ENCODE peak calls at places on chromosome 22, in four cellular contexts. K is K562, X is HepG2, H is GM12878. C is an unnamed sample.

GRCh38 chr22:33757443-33758124 is 162.7 kb downstream of the LARGE1 start:
- DNase-seq in X (peak; percentile 12), K (no peak), H (no peak), C (no peak)

GRCh38 chr22:37775785-37776638 is 31.7 kb upstream of the GCAT start:
- DNase-seq in K (no peak), H (no peak), X (no peak), C (no peak)

GRCh38 chr22:45331486-45331885 is 21.8 kb downstream of the FAM118A start:
- DNase-seq in K (no peak), H (no peak), X (no peak), C (no peak)

GRCh38 chr22:47012589-47013365 is 250.3 kb downstream of the TBC1D22A start:
- DNase-seq in X (peak; percentile 15), H (no peak), K (peak; percentile 16), C (no peak)

GRCh38 chr22:46504586-46504985 is 32.8 kb downstream of the CELSR1 start:
- DNase-seq in H (no peak), X (no peak), K (no peak), C (no peak)

GRCh38 chr22:37951305-37951704 is 2.1 kb downstream of the C22orf23 start:
- DNase-seq in H (no peak), X (peak; percentile 47), K (peak; percentile 32), C (peak; percentile 10)

GRCh38 chr22:50027639-50028537 is 15.3 kb upstream of the IL17REL start:
- DNase-seq in X (no peak), K (no peak), H (no peak), C (peak; percentile 61)

GRCh38 chr22:46183733-46184132 is 33.4 kb downstream of the PPARA start:
- DNase-seq in H (no peak), K (no peak), X (no peak), C (no peak)

GRCh38 chr22:26564672-26565071 is 25.3 kb downstream of the TPST2 start:
- DNase-seq in X (no peak), K (no peak), H (no peak), C (no peak)

GRCh38 chr22:27804683-27805297 is 3.2 kb upstream of the MN1 start:
- DNase-seq in H (no peak), X (peak; percentile 44), K (peak; percentile 67), C (peak; percentile 59)

GRCh38 chr22:36471341-36471821 is 10.1 kb downstream of the TXN2 start:
- DNase-seq in X (no peak), K (no peak), H (no peak), C (no peak)

GRCh38 chr22:40463017-40463631 is 92.7 kb downstream of the SGSM3 start:
- DNase-seq in H (peak; percentile 33), X (no peak), K (peak; percentile 28), C (no peak)

GRCh38 chr22:35641494-35642120 is 6.6 kb upstream of the APOL6 start:
- DNase-seq in H (no peak), K (no peak), X (no peak), C (no peak)

GRCh38 chr22:35638408-35638807 is 9.8 kb upstream of the APOL6 start:
- DNase-seq in K (no peak), H (no peak), X (no peak), C (no peak)

GRCh38 chr22:49962751-49963646 is 2.4 kb downstream of the PIM3 start:
- DNase-seq in H (no peak), X (no peak), K (no peak), C (no peak)

GRCh38 chr22:46549565-46549840 is 12.1 kb upstream of the CELSR1 start:
- DNase-seq in X (no peak), H (no peak), K (no peak), C (no peak)

GRCh38 chr22:33512961-33513360 is 407.3 kb downstream of the LARGE1 start:
- DNase-seq in K (no peak), H (no peak), X (no peak), C (no peak)

GRCh38 chr22:40040927-40041326 is 46.2 kb downstream of the FAM83F start:
- DNase-seq in X (no peak), H (no peak), K (peak; percentile 45), C (no peak)

GRCh38 chr22:26681395-26681821 is 24.0 kb downstream of the MIAT start:
- DNase-seq in K (no peak), X (no peak), H (no peak), C (no peak)

GRCh38 chr22:39559456-39560105 is 11.0 kb upstream of the CACNA1I start:
- DNase-seq in K (peak; percentile 69), H (no peak), X (no peak), C (no peak)

GRCh38 chr22:44396021-44396726 is 83.4 kb upstream of the SHISAL1 start:
- DNase-seq in K (no peak), H (no peak), X (no peak), C (no peak)

GRCh38 chr22:40018051-40018450 is 23.3 kb downstream of the FAM83F start:
- DNase-seq in H (no peak), X (no peak), K (no peak), C (no peak)

GRCh38 chr22:38074181-38075104 is 9.5 kb downstream of the SLC16A8 start:
- DNase-seq in H (no peak), K (no peak), X (no peak), C (no peak)

GRCh38 chr22:40001104-40001503 is 6.3 kb downstream of the FAM83F start:
- DNase-seq in K (no peak), X (no peak), H (no peak), C (no peak)

GRCh38 chr22:40673017-40673416 is 6.3 kb upstream of the MCHR1 start:
- DNase-seq in X (no peak), H (no peak), K (no peak), C (no peak)

GRCh38 chr22:46971776-46972150 is 209.3 kb downstream of the TBC1D22A start:
- DNase-seq in X (no peak), K (no peak), H (no peak), C (no peak)

GRCh38 chr22:23774922-23775436 is 2.3 kb downstream of the MMP11 start:
- DNase-seq in K (no peak), H (no peak), X (no peak), C (no peak)

GRCh38 chr22:33747576-33748180 is 172.6 kb downstream of the LARGE1 start:
- DNase-seq in H (no peak), X (no peak), K (no peak), C (no peak)

GRCh38 chr22:27724181-27724580 is 77.4 kb downstream of the MN1 start:
- DNase-seq in K (no peak), H (no peak), X (no peak), C (no peak)

GRCh38 chr22:36204641-36205032 is 3.0 kb upstream of the APOL4 start:
- DNase-seq in H (no peak), K (no peak), X (peak; percentile 15), C (no peak)

GRCh38 chr22:38110863-38111852 is 674 bp upstream of the BAIAP2L2 start:
- DNase-seq in X (peak; percentile 49), H (no peak), K (no peak), C (peak; percentile 74)

GRCh38 chr22:44526431-44527115 is 28.5 kb upstream of the RTL6 start:
- DNase-seq in H (no peak), X (no peak), K (no peak), C (no peak)

DNA sequence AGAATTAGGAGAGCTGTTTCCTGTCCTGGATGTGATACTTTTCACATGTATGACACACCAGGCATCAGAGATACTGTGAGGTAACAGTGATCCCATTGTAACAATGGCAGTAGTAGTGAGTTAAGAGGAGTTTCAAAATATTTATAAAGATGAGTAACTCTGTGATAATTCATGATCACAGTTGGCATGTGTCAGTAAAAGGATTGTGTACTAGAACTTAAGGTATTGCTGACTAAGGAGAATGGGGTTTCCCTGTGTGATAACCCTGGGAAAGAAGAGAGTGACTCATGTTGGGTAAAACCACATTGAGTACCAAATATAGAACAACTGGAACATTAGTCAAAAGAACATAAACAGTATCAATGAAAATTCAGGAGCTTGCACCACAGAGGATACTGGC is 22.9 kb upstream of the SLC5A1 start:
- DNase-seq in X (peak; percentile 5), H (no peak), K (no peak), C (peak; percentile 22)
- TF ChIP-seq MAX in X (no peak), H (no peak), K (no peak), C (no peak)

DNA sequence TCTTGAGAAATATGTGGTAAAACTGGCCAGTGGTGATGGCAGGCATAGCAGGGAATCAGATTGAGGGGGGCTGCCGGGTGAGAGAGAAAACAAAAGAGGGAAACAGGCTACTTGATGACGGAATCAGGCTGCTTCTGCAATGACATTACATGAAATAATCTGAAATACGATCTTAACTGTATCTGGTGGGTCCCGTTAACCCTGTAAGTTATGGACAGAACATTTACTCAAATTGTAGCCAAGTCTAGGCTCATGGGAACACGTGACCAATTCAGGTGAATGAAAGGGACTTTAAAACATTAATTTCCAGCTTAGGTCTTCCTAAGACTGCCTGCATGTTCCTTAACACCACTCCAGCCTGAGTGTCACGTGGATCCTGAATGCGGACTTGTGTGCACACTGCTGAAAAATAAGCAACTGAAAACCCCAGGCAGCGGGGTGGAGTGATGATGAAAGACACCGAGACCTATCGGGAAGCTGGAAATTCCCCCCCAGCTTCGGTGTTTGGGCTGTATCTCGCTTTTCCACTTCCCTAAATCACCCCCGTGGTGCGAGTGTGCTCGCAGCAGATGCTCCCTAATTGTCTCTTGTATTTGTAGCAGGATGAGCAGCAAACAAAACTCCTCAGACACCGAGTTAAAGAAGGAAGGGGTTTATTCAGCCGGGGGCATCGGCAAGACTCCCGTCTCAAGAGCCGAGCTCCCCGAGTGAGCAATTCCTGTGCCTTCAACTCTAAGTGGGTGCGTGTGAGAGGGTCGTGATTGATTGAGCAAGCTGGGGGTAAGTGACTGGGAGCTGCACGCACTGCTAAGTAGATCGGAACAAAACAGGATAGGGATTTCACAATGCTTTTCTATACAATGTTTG is 145.0 kb upstream of the GRK3 start:
- DNase-seq in H (peak; percentile 20), X (peak; percentile 37), K (no peak), C (no peak)
- TF ChIP-seq POLR2AphosphoS2 in H (no peak), X (no peak), K (no peak), C (no peak)

GRCh38 chr22:48332438-48333322 is 1495.0 kb downstream of the BRD1 start:
- DNase-seq in K (no peak), H (no peak), X (no peak), C (no peak)
- TF ChIP-seq MAX in K (no peak), H (no peak), X (no peak), C (no peak)

GRCh38 chr22:22578702-22579424 is 19.8 kb upstream of the PRAME start:
- DNase-seq in X (no peak), H (no peak), K (peak; percentile 81), C (no peak)

GRCh38 chr22:22574361-22574760 is 15.3 kb upstream of the PRAME start:
- DNase-seq in H (no peak), X (no peak), K (no peak), C (no peak)

GRCh38 chr22:22573047-22573889 is 14.2 kb upstream of the PRAME start:
- DNase-seq in H (no peak), X (no peak), K (no peak), C (no peak)

GRCh38 chr22:22576989-22577427 is 17.9 kb upstream of the PRAME start:
- DNase-seq in K (no peak), H (no peak), X (no peak), C (no peak)

DNA sequence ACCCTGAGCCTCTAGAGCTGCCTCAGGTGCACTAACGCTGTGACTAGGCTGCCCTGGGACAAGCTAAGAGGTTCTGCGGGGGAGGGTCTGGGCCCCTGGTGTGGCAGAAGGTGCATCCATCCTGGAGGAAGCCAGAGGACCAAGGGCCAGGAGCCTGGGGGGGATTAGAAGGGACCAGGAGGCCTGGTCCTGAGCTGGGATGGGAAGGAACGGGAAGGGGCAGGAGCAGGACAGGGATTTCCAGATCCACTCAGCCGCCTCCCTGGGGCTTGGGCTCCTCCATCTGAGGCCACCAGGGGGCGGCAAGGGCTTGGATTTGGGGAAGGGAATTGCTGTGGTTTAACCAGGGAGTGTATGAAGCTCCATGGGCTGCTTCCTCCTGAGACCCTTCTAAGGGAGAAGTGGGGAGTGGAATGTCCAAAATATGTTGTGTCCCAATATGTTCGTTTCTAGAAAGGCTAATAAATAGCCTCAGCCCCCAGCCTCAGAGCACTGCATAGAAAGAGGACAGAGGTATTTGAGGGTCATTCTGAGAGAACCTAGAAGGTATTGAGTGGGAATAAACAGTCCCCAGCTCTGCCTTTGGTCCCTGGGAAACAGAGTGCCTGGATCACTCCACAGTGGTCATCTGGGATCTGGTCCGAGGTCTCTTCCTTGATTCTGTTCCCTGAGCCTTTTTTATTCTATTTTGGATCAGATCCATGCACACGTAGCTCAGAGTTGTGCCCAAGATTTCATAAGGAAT is 17.4 kb upstream of the PRAME start:
- DNase-seq in H (no peak), X (peak; percentile 32), K (peak; percentile 96), C (peak; percentile 48)
- TF ChIP-seq POLR2AphosphoS2 in H (no peak), X (no peak), K (no peak), C (no peak)

C was measured in A549.